ENCODE peak calls at places on chromosomes 6 and 20, in five cellular contexts. One of them, this sample, is unnamed.

GRCh38 chr6:45353654-45354053 is 24.1 kb downstream of the SUPT3H start:
- DNase-seq in A673: no peak
- DNase-seq in RWPE2: no peak
- DNase-seq in chondrocyte: no peak
- DNase-seq in uterus: no peak
- DNase-seq in this sample: no peak

GRCh38 chr6:168071620-168072019 is 7.4 kb downstream of the FRMD1 start:
- DNase-seq in A673: no peak
- DNase-seq in RWPE2: no peak
- DNase-seq in chondrocyte: no peak
- DNase-seq in uterus: no peak
- DNase-seq in this sample: no peak

GRCh38 chr20:6094038-6094437 is 28.8 kb downstream of the FERMT1 start:
- DNase-seq in A673: no peak
- DNase-seq in RWPE2: no peak
- DNase-seq in chondrocyte: no peak
- DNase-seq in uterus: no peak
- DNase-seq in this sample: no peak

GRCh38 chr20:11499235-11499634 is 418.5 kb upstream of the BTBD3 start:
- DNase-seq in A673: peak; percentile 16
- DNase-seq in RWPE2: no peak
- DNase-seq in chondrocyte: no peak
- DNase-seq in uterus: no peak
- DNase-seq in this sample: no peak

GRCh38 chr6:80537321-80537972 is 431.0 kb downstream of the BCKDHB start:
- DNase-seq in A673: no peak
- DNase-seq in RWPE2: no peak
- DNase-seq in chondrocyte: no peak
- DNase-seq in uterus: no peak
- DNase-seq in this sample: no peak

GRCh38 chr20:60782959-60783625 is 469.0 kb upstream of the CDH4 start:
- DNase-seq in A673: no peak
- DNase-seq in RWPE2: no peak
- DNase-seq in chondrocyte: no peak
- DNase-seq in uterus: no peak
- DNase-seq in this sample: no peak

GRCh38 chr6:167268683-167269280 is 22.3 kb upstream of the UNC93A start:
- DNase-seq in A673: no peak
- DNase-seq in RWPE2: no peak
- DNase-seq in chondrocyte: no peak
- DNase-seq in uterus: no peak
- DNase-seq in this sample: no peak

GRCh38 chr6:32187009-32187709 is 2.8 kb downstream of the PBX2 start:
- DNase-seq in A673: no peak
- DNase-seq in RWPE2: no peak
- DNase-seq in chondrocyte: peak; percentile 57
- DNase-seq in uterus: no peak
- DNase-seq in this sample: no peak

GRCh38 chr20:13819885-13820645 is 35.2 kb downstream of the NDUFAF5 start:
- DNase-seq in A673: peak; percentile 53
- DNase-seq in RWPE2: no peak
- DNase-seq in chondrocyte: no peak
- DNase-seq in uterus: peak; percentile 38
- DNase-seq in this sample: peak; percentile 8

GRCh38 chr6:1315560-1316386 is 3.9 kb downstream of the FOXQ1 start:
- DNase-seq in A673: no peak
- DNase-seq in RWPE2: no peak
- DNase-seq in chondrocyte: no peak
- DNase-seq in uterus: no peak
- DNase-seq in this sample: no peak

GRCh38 chr6:111338843-111339242 is 144.2 kb downstream of the REV3L start:
- DNase-seq in A673: no peak
- DNase-seq in RWPE2: no peak
- DNase-seq in chondrocyte: no peak
- DNase-seq in uterus: no peak
- DNase-seq in this sample: no peak

GRCh38 chr6:52691718-52692117 is 20.8 kb downstream of the TMEM14A start:
- DNase-seq in A673: no peak
- DNase-seq in RWPE2: no peak
- DNase-seq in chondrocyte: no peak
- DNase-seq in uterus: no peak
- DNase-seq in this sample: no peak
- TF ChIP-seq CTCF in A673: no peak
- TF ChIP-seq CTCF in RWPE2: peak; percentile 18
- TF ChIP-seq CTCF in chondrocyte: peak; percentile 25
- TF ChIP-seq CTCF in uterus: no peak
- TF ChIP-seq CTCF in this sample: no peak

GRCh38 chr20:17611290-17611539 is 41.3 kb downstream of the DSTN start:
- DNase-seq in A673: no peak
- DNase-seq in RWPE2: no peak
- DNase-seq in chondrocyte: no peak
- DNase-seq in uterus: no peak
- DNase-seq in this sample: no peak
- TF ChIP-seq CTCF in A673: no peak
- TF ChIP-seq CTCF in RWPE2: no peak
- TF ChIP-seq CTCF in chondrocyte: no peak
- TF ChIP-seq CTCF in uterus: no peak
- TF ChIP-seq CTCF in this sample: no peak

DNA sequence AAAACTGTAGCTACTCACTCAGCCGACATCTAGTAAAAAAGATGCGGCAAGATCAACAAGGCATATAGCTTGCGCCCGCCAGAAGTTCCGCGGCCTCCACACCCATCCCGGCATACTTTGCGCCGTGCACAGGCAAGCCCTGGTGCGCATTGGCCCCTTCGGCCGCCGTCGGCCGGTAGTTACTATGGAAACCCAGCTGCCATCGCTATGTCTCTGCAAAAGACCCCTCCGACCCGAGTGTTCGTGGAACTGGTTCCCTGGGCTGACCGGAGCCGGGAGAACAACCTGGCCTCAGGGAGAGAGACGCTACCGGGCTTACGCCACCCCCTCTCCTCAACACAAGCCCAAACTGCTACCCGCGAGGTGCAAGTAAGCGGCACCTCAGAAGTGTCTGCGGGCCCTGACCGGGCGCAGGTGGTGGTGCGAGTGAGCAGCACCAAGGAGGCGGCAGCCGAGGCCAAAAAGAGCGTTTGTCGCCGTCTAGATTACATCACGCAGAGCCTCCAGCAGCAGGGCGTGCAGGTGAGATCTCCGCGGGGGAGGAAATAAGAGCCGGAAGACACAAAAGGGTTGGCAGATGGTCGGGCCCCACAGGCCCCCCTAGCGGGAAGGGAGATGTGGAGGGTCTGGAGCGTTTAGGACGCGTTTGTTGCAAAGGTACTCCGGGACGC is at the start of gene IRAK1BP1:
- DNase-seq in A673: peak; percentile 90
- DNase-seq in RWPE2: peak; percentile 85
- DNase-seq in chondrocyte: peak; percentile 93
- DNase-seq in uterus: peak; percentile 73
- DNase-seq in this sample: peak; percentile 78
- TF ChIP-seq CTCF in A673: peak; percentile 23
- TF ChIP-seq CTCF in RWPE2: peak; percentile 34
- TF ChIP-seq CTCF in chondrocyte: peak; percentile 49
- TF ChIP-seq CTCF in uterus: no peak
- TF ChIP-seq CTCF in this sample: peak; percentile 22

DNA sequence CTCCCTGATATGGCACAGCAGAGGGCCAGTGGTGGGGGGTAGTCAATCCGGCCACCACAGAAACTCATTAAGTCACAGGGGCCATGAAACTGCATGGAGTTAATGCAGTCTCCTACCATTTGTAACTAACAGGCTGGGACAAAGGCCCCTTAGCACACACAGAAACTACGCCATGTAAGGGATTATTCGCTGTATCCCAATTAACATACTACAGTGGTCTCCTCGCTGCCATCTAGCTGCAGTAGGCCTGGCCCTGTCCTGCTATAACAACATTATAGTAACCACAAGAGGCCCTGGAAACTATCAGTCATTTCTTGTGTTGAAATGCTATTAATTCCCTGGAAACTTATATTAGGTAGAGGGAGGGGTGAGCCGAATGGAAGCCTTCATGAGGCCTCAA is 72.3 kb upstream of the CCN2 start:
- DNase-seq in A673: peak; percentile 27
- DNase-seq in RWPE2: no peak
- DNase-seq in chondrocyte: no peak
- DNase-seq in uterus: no peak
- DNase-seq in this sample: no peak
- TF ChIP-seq CTCF in A673: peak; percentile 55
- TF ChIP-seq CTCF in RWPE2: no peak
- TF ChIP-seq CTCF in chondrocyte: peak; percentile 33
- TF ChIP-seq CTCF in uterus: no peak
- TF ChIP-seq CTCF in this sample: no peak

This sample was measured in nephron progenitor cell.